ENCODE peak calls at places on chromosome 15, in nine cellular contexts. Z, H, Y, L, M, T, G, V and W are unnamed samples.

GRCh38 chr15:71806452-71806931 is 3.9 kb upstream of the NR2E3 start:
- DNase-seq in Z (no peak), H (no peak), Y (peak; percentile 37), L (no peak), M (no peak), T (peak; percentile 71), G (no peak), V (no peak), W (peak; percentile 53)

GRCh38 chr15:27486676-27487290 is 515.8 kb downstream of the GABRG3 start:
- DNase-seq in Z (no peak), H (no peak), Y (no peak), L (no peak), M (no peak), T (no peak), G (no peak), V (no peak), W (peak; percentile 30)

GRCh38 chr15:25860885-25861866 is 2.0 kb downstream of the ATP10A start:
- DNase-seq in Z (no peak), H (no peak), Y (no peak), L (no peak), M (no peak), T (no peak), G (no peak), V (no peak), W (no peak)

GRCh38 chr15:80485370-80486164 is 81.4 kb downstream of the ARNT2 start:
- DNase-seq in Z (no peak), H (no peak), Y (no peak), L (peak; percentile 51), M (no peak), T (no peak), G (no peak), V (no peak), W (no peak)

GRCh38 chr15:101535170-101535902 is 45.8 kb upstream of the PCSK6 start:
- DNase-seq in Z (no peak), H (peak; percentile 61), Y (no peak), L (no peak), M (no peak), T (no peak), G (no peak), V (no peak), W (no peak)

GRCh38 chr15:88704791-88705768 is 66.3 kb downstream of the ISG20 start:
- DNase-seq in Z (no peak), H (peak; percentile 87), Y (peak; percentile 71), L (no peak), M (no peak), T (peak; percentile 63), G (no peak), V (no peak), W (peak; percentile 33)

GRCh38 chr15:83404143-83404542 is 43.0 kb upstream of the SH3GL3 start:
- DNase-seq in Z (no peak), H (no peak), Y (no peak), L (no peak), M (no peak), T (no peak), G (no peak), V (no peak), W (no peak)

GRCh38 chr15:26889298-26889898 is 22.5 kb downstream of the GABRA5 start:
- DNase-seq in Z (peak; percentile 27), H (peak; percentile 87), Y (peak; percentile 83), L (peak; percentile 53), M (peak; percentile 48), T (peak; percentile 82), G (peak; percentile 71), V (peak; percentile 4), W (peak; percentile 79)

GRCh38 chr15:88396382-88396781 is 70.8 kb downstream of the MRPL46 start:
- DNase-seq in Z (no peak), H (no peak), Y (peak; percentile 13), L (no peak), M (no peak), T (no peak), G (no peak), V (no peak), W (no peak)

DNA sequence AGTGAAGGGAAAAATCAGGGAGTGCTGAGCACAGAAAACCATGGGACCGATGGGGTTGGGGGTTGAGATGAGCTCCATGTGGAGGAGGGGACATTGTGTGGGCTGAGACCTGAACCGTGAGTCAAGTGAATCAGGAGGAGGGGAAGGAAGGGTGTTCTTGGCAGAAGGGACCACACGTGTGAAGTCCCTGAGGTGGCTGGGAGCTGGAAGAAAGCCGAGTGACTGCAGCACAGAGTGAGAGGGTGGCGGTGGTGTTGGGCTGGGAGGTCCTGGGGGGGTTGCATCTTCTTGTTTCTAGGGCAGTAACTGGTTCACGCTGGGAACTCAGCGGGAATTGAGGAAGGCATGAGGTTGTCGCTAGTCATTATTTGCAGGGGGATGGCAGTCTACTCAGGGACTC is 254.4 kb downstream of the TLE3 start:
- DNase-seq in Z (no peak), H (no peak), Y (no peak), L (no peak), M (no peak), T (no peak), G (no peak), V (no peak), W (no peak)
- H3K4me3 ChIP-seq in Z (no peak overlapping the region), H (no peak overlapping the region), Y (no peak overlapping the region), L (no peak overlapping the region), M (no peak overlapping the region), T (no peak overlapping the region), G (no peak overlapping the region), V (no peak overlapping the region), W (no peak overlapping the region)

GRCh38 chr15:64692166-64692565 is 83.2 kb downstream of the RBPMS2 start:
- DNase-seq in Z (no peak), H (no peak), Y (no peak), L (no peak), M (no peak), T (no peak), G (no peak), V (no peak), W (no peak)

GRCh38 chr15:64688770-64689169 is 86.6 kb downstream of the RBPMS2 start:
- DNase-seq in Z (no peak), H (no peak), Y (no peak), L (no peak), M (no peak), T (no peak), G (no peak), V (no peak), W (no peak)

GRCh38 chr15:64690008-64690407 is 85.4 kb downstream of the RBPMS2 start:
- DNase-seq in Z (no peak), H (no peak), Y (no peak), L (no peak), M (no peak), T (no peak), G (no peak), V (no peak), W (no peak)

GRCh38 chr15:64693134-64693533 is 82.3 kb downstream of the RBPMS2 start:
- DNase-seq in Z (peak; percentile 75), H (no peak), Y (no peak), L (peak; percentile 78), M (no peak), T (peak; percentile 91), G (no peak), V (peak; percentile 74), W (peak; percentile 83)

GRCh38 chr15:64690578-64691296 is 84.7 kb downstream of the RBPMS2 start:
- DNase-seq in Z (no peak), H (no peak), Y (no peak), L (no peak), M (no peak), T (no peak), G (no peak), V (no peak), W (no peak)
- TF ChIP-seq CTCF in Z (no peak), H (no peak), Y (no peak), L (no peak), M (peak; percentile 8), T (no peak), G (no peak), V (no peak), W (no peak)

GRCh38 chr15:90955911-90956310 is 1.2 kb downstream of the RCCD1 start:
- DNase-seq in Z (no peak), H (no peak), Y (peak; percentile 11), L (peak; percentile 35), M (no peak), T (no peak), G (peak; percentile 62), V (no peak), W (no peak)
- H3K4me3 ChIP-seq in Z (no peak overlapping the region), H (no peak overlapping the region), Y (peak overlapping the region; percentile 75), L (peak overlapping the region; percentile 77), M (peak overlapping the region; percentile 83), T (no peak overlapping the region), G (peak overlapping the region; percentile 92), V (no peak overlapping the region), W (peak overlapping the region; percentile 87)

DNA sequence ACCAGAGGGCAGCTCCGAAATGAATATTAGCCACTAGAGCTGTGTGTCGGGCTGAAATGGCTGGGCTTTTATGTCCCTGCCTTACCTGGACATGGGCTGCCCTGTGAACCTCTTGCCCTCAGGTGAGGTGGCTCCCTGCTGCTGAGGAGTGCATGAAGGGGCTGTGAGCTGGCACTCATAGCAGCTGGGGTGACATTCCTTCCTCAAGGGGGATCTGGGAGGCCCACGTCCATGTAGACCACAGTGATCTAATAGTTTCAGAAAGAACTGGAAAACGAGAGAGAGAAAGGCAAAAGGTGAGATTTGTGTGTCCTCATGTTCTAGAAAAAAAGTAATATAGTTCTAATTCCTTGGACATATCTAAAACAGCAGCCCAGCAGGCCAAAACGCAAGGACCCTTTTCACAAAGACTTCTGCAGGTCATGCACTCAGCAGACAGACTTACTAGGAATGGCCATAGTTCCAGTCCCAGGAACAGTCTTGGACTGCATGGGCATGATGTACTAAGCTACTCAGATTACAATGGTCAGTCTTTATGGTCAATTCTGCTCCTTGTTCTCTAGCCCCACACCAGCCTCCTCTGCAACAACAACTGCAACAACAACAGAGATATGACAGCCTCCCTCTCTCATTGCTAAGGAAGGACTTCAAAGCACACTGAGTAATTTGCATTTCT is 10.8 kb upstream of the SLC24A5 start:
- DNase-seq in Z (no peak), H (no peak), Y (peak; percentile 73), L (no peak), M (no peak), T (no peak), G (no peak), V (no peak), W (no peak)
- TF ChIP-seq CTCF in Z (no peak), H (no peak), Y (peak; percentile 46), L (no peak), M (no peak), T (no peak), G (no peak), V (no peak), W (no peak)

GRCh38 chr15:28984421-28985375 is 98.9 kb downstream of the APBA2 start:
- DNase-seq in Z (no peak), H (no peak), Y (no peak), L (peak; percentile 3), M (no peak), T (peak; percentile 90), G (no peak), V (no peak), W (peak; percentile 68)

GRCh38 chr15:28981921-28982320 is 96.1 kb downstream of the APBA2 start:
- DNase-seq in Z (no peak), H (no peak), Y (no peak), L (no peak), M (no peak), T (no peak), G (no peak), V (no peak), W (no peak)

GRCh38 chr15:28985691-28986090 is 99.9 kb downstream of the APBA2 start:
- DNase-seq in Z (no peak), H (peak; percentile 58), Y (no peak), L (no peak), M (no peak), T (peak; percentile 22), G (no peak), V (no peak), W (no peak)

GRCh38 chr15:28982886-28983285 is 97.1 kb downstream of the APBA2 start:
- DNase-seq in Z (no peak), H (no peak), Y (no peak), L (no peak), M (no peak), T (no peak), G (no peak), V (no peak), W (no peak)

GRCh38 chr15:28983432-28984311 is 97.9 kb downstream of the APBA2 start:
- DNase-seq in Z (no peak), H (no peak), Y (peak; percentile 71), L (no peak), M (no peak), T (no peak), G (no peak), V (no peak), W (no peak)
- H3K4me3 ChIP-seq in Z (no peak overlapping the region), H (no peak overlapping the region), Y (no peak overlapping the region), L (no peak overlapping the region), M (no peak overlapping the region), T (no peak overlapping the region), G (no peak overlapping the region), V (no peak overlapping the region), W (no peak overlapping the region)